ENCODE peak calls at places on chromosome 20, in nine cellular contexts. G, L, C, E, H, Q, R, B and U are unnamed samples.

GRCh38 chr20:23243791-23244190 is 106.8 kb upstream of the NXT1 start:
- DNase-seq in G (no peak), L (no peak), C (no peak), E (no peak), H (no peak), Q (no peak), R (no peak), B (no peak), U (no peak)

GRCh38 chr20:25508083-25508770 is 77.1 kb downstream of the NINL start:
- DNase-seq in G (no peak), L (peak; percentile 37), C (peak; percentile 40), E (no peak), H (no peak), Q (peak; percentile 48), R (no peak), B (no peak), U (no peak)

GRCh38 chr20:41701596-41702350 is 83.6 kb upstream of the CHD6 start:
- DNase-seq in G (no peak), L (no peak), C (no peak), E (no peak), H (no peak), Q (no peak), R (no peak), B (no peak), U (no peak)

GRCh38 chr20:61964675-61965605 is 100.7 kb downstream of the TAF4 start:
- DNase-seq in G (no peak), L (no peak), C (no peak), E (peak; percentile 33), H (no peak), Q (no peak), R (no peak), B (no peak), U (no peak)

GRCh38 chr20:47319517-47320252 is 36.8 kb downstream of the ZMYND8 start:
- DNase-seq in G (peak; percentile 14), L (no peak), C (peak; percentile 61), E (peak; percentile 89), H (no peak), Q (peak; percentile 54), R (no peak), B (no peak), U (no peak)

GRCh38 chr20:2873747-2874041 is 413 bp downstream of the PTPRA start:
- DNase-seq in G (no peak), L (no peak), C (peak; percentile 71), E (no peak), H (peak; percentile 90), Q (peak; percentile 14), R (peak; percentile 61), B (no peak), U (peak; percentile 71)

GRCh38 chr20:58908941-58909340 is 56.4 kb downstream of the GNAS start:
- DNase-seq in G (no peak), L (no peak), C (no peak), E (no peak), H (no peak), Q (no peak), R (no peak), B (no peak), U (no peak)

GRCh38 chr20:37147250-37147649 is 31.9 kb upstream of the RPN2 start:
- DNase-seq in G (no peak), L (no peak), C (no peak), E (no peak), H (no peak), Q (no peak), R (no peak), B (no peak), U (no peak)

GRCh38 chr20:48794360-48794759 is 33.4 kb downstream of the PREX1 start:
- DNase-seq in G (no peak), L (no peak), C (no peak), E (no peak), H (peak; percentile 70), Q (no peak), R (no peak), B (no peak), U (no peak)